ENCODE peak calls at places on chromosomes 13 and 19, in eight cellular contexts. One of them, this sample, is unnamed.

GRCh38 chr13:51997641-51998330 is 13.5 kb downstream of the ATP7B start:
- DNase-seq in mammary epithelial cell: no peak
- DNase-seq in T1000: no peak
- DNase-seq in GM12865: no peak
- DNase-seq in fibroblast of the conjunctiva: no peak
- DNase-seq in endothelial cell: no peak
- DNase-seq in SK-N-SH: no peak
- DNase-seq in dermis microvascular lymphatic vessel endothelial cell: no peak
- DNase-seq in this sample: no peak

GRCh38 chr13:94896238-94896637 is 183.9 kb upstream of the SOX21 start:
- DNase-seq in mammary epithelial cell: no peak
- DNase-seq in T1000: no peak
- DNase-seq in GM12865: no peak
- DNase-seq in fibroblast of the conjunctiva: no peak
- DNase-seq in endothelial cell: no peak
- DNase-seq in SK-N-SH: no peak
- DNase-seq in dermis microvascular lymphatic vessel endothelial cell: no peak
- DNase-seq in this sample: no peak

GRCh38 chr19:2618611-2619010 is 83.9 kb downstream of the GNG7 start:
- DNase-seq in mammary epithelial cell: peak; percentile 77
- DNase-seq in T1000: peak; percentile 56
- DNase-seq in GM12865: peak; percentile 59
- DNase-seq in fibroblast of the conjunctiva: no peak
- DNase-seq in endothelial cell: no peak
- DNase-seq in SK-N-SH: no peak
- DNase-seq in dermis microvascular lymphatic vessel endothelial cell: peak; percentile 63
- DNase-seq in this sample: no peak

GRCh38 chr13:95224064-95224463 is 77.2 kb downstream of the ABCC4 start:
- DNase-seq in mammary epithelial cell: no peak
- DNase-seq in T1000: no peak
- DNase-seq in GM12865: no peak
- DNase-seq in fibroblast of the conjunctiva: no peak
- DNase-seq in endothelial cell: no peak
- DNase-seq in SK-N-SH: no peak
- DNase-seq in dermis microvascular lymphatic vessel endothelial cell: no peak
- DNase-seq in this sample: no peak

GRCh38 chr13:30587231-30587630 is 30.5 kb upstream of the USPL1 start:
- DNase-seq in mammary epithelial cell: no peak
- DNase-seq in T1000: no peak
- DNase-seq in GM12865: no peak
- DNase-seq in fibroblast of the conjunctiva: no peak
- DNase-seq in endothelial cell: no peak
- DNase-seq in SK-N-SH: no peak
- DNase-seq in dermis microvascular lymphatic vessel endothelial cell: no peak
- DNase-seq in this sample: no peak

GRCh38 chr13:50451609-50452008 is 391.9 kb downstream of the DLEU7 start:
- DNase-seq in mammary epithelial cell: no peak
- DNase-seq in T1000: no peak
- DNase-seq in GM12865: no peak
- DNase-seq in fibroblast of the conjunctiva: no peak
- DNase-seq in endothelial cell: no peak
- DNase-seq in SK-N-SH: no peak
- DNase-seq in dermis microvascular lymphatic vessel endothelial cell: no peak
- DNase-seq in this sample: no peak

GRCh38 chr19:56119585-56119978 is 1.5 kb downstream of the ZNF787 start:
- DNase-seq in mammary epithelial cell: peak; percentile 32
- DNase-seq in T1000: no peak
- DNase-seq in GM12865: no peak
- DNase-seq in fibroblast of the conjunctiva: no peak
- DNase-seq in endothelial cell: no peak
- DNase-seq in SK-N-SH: peak; percentile 61
- DNase-seq in dermis microvascular lymphatic vessel endothelial cell: peak; percentile 38
- DNase-seq in this sample: no peak

GRCh38 chr13:99133848-99134247 is 66.8 kb upstream of the UBAC2 start:
- DNase-seq in mammary epithelial cell: no peak
- DNase-seq in T1000: no peak
- DNase-seq in GM12865: no peak
- DNase-seq in fibroblast of the conjunctiva: no peak
- DNase-seq in endothelial cell: no peak
- DNase-seq in SK-N-SH: no peak
- DNase-seq in dermis microvascular lymphatic vessel endothelial cell: no peak
- DNase-seq in this sample: no peak

GRCh38 chr13:33015791-33016323 is 366 bp upstream of the KL start:
- DNase-seq in mammary epithelial cell: no peak
- DNase-seq in T1000: no peak
- DNase-seq in GM12865: peak; percentile 43
- DNase-seq in fibroblast of the conjunctiva: no peak
- DNase-seq in endothelial cell: peak; percentile 59
- DNase-seq in SK-N-SH: no peak
- DNase-seq in dermis microvascular lymphatic vessel endothelial cell: peak; percentile 1
- DNase-seq in this sample: no peak

GRCh38 chr19:10780368-10780767 is 55.6 kb downstream of the TMED1 start:
- DNase-seq in mammary epithelial cell: no peak
- DNase-seq in T1000: no peak
- DNase-seq in GM12865: no peak
- DNase-seq in fibroblast of the conjunctiva: peak; percentile 67
- DNase-seq in endothelial cell: no peak
- DNase-seq in SK-N-SH: no peak
- DNase-seq in dermis microvascular lymphatic vessel endothelial cell: peak; percentile 93
- DNase-seq in this sample: no peak

GRCh38 chr19:57934820-57935665 is at the start of gene ZNF418:
- DNase-seq in mammary epithelial cell: peak; percentile 85
- DNase-seq in T1000: peak; percentile 59
- DNase-seq in GM12865: peak; percentile 77
- DNase-seq in fibroblast of the conjunctiva: peak; percentile 58
- DNase-seq in endothelial cell: peak; percentile 65
- DNase-seq in SK-N-SH: no peak
- DNase-seq in dermis microvascular lymphatic vessel endothelial cell: peak; percentile 82
- DNase-seq in this sample: no peak

GRCh38 chr19:41994521-41994971 is 516 bp upstream of the ATP1A3 start:
- DNase-seq in mammary epithelial cell: no peak
- DNase-seq in T1000: no peak
- DNase-seq in GM12865: no peak
- DNase-seq in fibroblast of the conjunctiva: no peak
- DNase-seq in endothelial cell: no peak
- DNase-seq in SK-N-SH: peak; percentile 79
- DNase-seq in dermis microvascular lymphatic vessel endothelial cell: no peak
- DNase-seq in this sample: no peak

GRCh38 chr13:66657165-66657895 is 572.8 kb downstream of the PCDH9 start:
- DNase-seq in mammary epithelial cell: peak; percentile 97
- DNase-seq in T1000: peak; percentile 60
- DNase-seq in GM12865: no peak
- DNase-seq in fibroblast of the conjunctiva: peak; percentile 89
- DNase-seq in endothelial cell: no peak
- DNase-seq in SK-N-SH: peak; percentile 28
- DNase-seq in dermis microvascular lymphatic vessel endothelial cell: peak; percentile 98
- DNase-seq in this sample: no peak

GRCh38 chr13:50845211-50845610 is 1.7 kb upstream of the DLEU7 start:
- DNase-seq in mammary epithelial cell: no peak
- DNase-seq in T1000: no peak
- DNase-seq in GM12865: no peak
- DNase-seq in fibroblast of the conjunctiva: peak; percentile 2
- DNase-seq in endothelial cell: no peak
- DNase-seq in SK-N-SH: no peak
- DNase-seq in dermis microvascular lymphatic vessel endothelial cell: no peak
- DNase-seq in this sample: no peak

GRCh38 chr13:90510319-90510718 is 837.2 kb upstream of the MIR17HG start:
- DNase-seq in mammary epithelial cell: peak; percentile 5
- DNase-seq in T1000: no peak
- DNase-seq in GM12865: no peak
- DNase-seq in fibroblast of the conjunctiva: no peak
- DNase-seq in endothelial cell: no peak
- DNase-seq in SK-N-SH: no peak
- DNase-seq in dermis microvascular lymphatic vessel endothelial cell: no peak
- DNase-seq in this sample: no peak

GRCh38 chr19:48654299-48655059 is 8.5 kb upstream of the CA11 start:
- DNase-seq in mammary epithelial cell: no peak
- DNase-seq in T1000: no peak
- DNase-seq in GM12865: no peak
- DNase-seq in fibroblast of the conjunctiva: no peak
- DNase-seq in endothelial cell: no peak
- DNase-seq in SK-N-SH: peak; percentile 74
- DNase-seq in dermis microvascular lymphatic vessel endothelial cell: no peak
- DNase-seq in this sample: no peak

GRCh38 chr13:24648983-24649684 is 31.1 kb upstream of the ATP12A start:
- DNase-seq in mammary epithelial cell: peak; percentile 45
- DNase-seq in T1000: no peak
- DNase-seq in GM12865: no peak
- DNase-seq in fibroblast of the conjunctiva: no peak
- DNase-seq in endothelial cell: no peak
- DNase-seq in SK-N-SH: no peak
- DNase-seq in dermis microvascular lymphatic vessel endothelial cell: no peak
- DNase-seq in this sample: no peak

GRCh38 chr13:114313061-114313860 is 1.0 kb upstream of the CHAMP1 start:
- DNase-seq in mammary epithelial cell: no peak
- DNase-seq in T1000: no peak
- DNase-seq in GM12865: peak; percentile 83
- DNase-seq in fibroblast of the conjunctiva: no peak
- DNase-seq in endothelial cell: no peak
- DNase-seq in SK-N-SH: no peak
- DNase-seq in dermis microvascular lymphatic vessel endothelial cell: peak; percentile 73
- DNase-seq in this sample: no peak

GRCh38 chr19:39829702-39830275 is 4.2 kb downstream of the DYRK1B start:
- DNase-seq in mammary epithelial cell: no peak
- DNase-seq in T1000: no peak
- DNase-seq in GM12865: no peak
- DNase-seq in fibroblast of the conjunctiva: no peak
- DNase-seq in endothelial cell: no peak
- DNase-seq in SK-N-SH: no peak
- DNase-seq in dermis microvascular lymphatic vessel endothelial cell: no peak
- DNase-seq in this sample: no peak

GRCh38 chr13:23889598-23890224 is 511 bp upstream of the MIPEP start:
- DNase-seq in mammary epithelial cell: no peak
- DNase-seq in T1000: no peak
- DNase-seq in GM12865: peak; percentile 35
- DNase-seq in fibroblast of the conjunctiva: no peak
- DNase-seq in endothelial cell: no peak
- DNase-seq in SK-N-SH: peak; percentile 41
- DNase-seq in dermis microvascular lymphatic vessel endothelial cell: no peak
- DNase-seq in this sample: no peak

GRCh38 chr19:46056536-46056935 is 15.7 kb upstream of the IGFL4 start:
- DNase-seq in mammary epithelial cell: peak; percentile 96
- DNase-seq in T1000: no peak
- DNase-seq in GM12865: no peak
- DNase-seq in fibroblast of the conjunctiva: no peak
- DNase-seq in endothelial cell: no peak
- DNase-seq in SK-N-SH: no peak
- DNase-seq in dermis microvascular lymphatic vessel endothelial cell: peak; percentile 18
- DNase-seq in this sample: no peak

GRCh38 chr13:41246969-41247750 is 16.2 kb downstream of the MTRF1 start:
- DNase-seq in mammary epithelial cell: no peak
- DNase-seq in T1000: no peak
- DNase-seq in GM12865: no peak
- DNase-seq in fibroblast of the conjunctiva: no peak
- DNase-seq in endothelial cell: no peak
- DNase-seq in SK-N-SH: no peak
- DNase-seq in dermis microvascular lymphatic vessel endothelial cell: no peak
- DNase-seq in this sample: no peak

GRCh38 chr19:38952395-38953165 is 21.8 kb downstream of the MRPS12 start:
- DNase-seq in mammary epithelial cell: no peak
- DNase-seq in T1000: no peak
- DNase-seq in GM12865: peak; percentile 77
- DNase-seq in fibroblast of the conjunctiva: no peak
- DNase-seq in endothelial cell: peak; percentile 53
- DNase-seq in SK-N-SH: no peak
- DNase-seq in dermis microvascular lymphatic vessel endothelial cell: peak; percentile 55
- DNase-seq in this sample: no peak

GRCh38 chr13:66407159-66407558 is 823.0 kb downstream of the PCDH9 start:
- DNase-seq in mammary epithelial cell: no peak
- DNase-seq in T1000: no peak
- DNase-seq in GM12865: no peak
- DNase-seq in fibroblast of the conjunctiva: no peak
- DNase-seq in endothelial cell: no peak
- DNase-seq in SK-N-SH: no peak
- DNase-seq in dermis microvascular lymphatic vessel endothelial cell: no peak
- DNase-seq in this sample: no peak

GRCh38 chr19:22532388-22533310 is 101.5 kb upstream of the ZNF492 start:
- DNase-seq in mammary epithelial cell: no peak
- DNase-seq in T1000: no peak
- DNase-seq in GM12865: no peak
- DNase-seq in fibroblast of the conjunctiva: no peak
- DNase-seq in endothelial cell: no peak
- DNase-seq in SK-N-SH: no peak
- DNase-seq in dermis microvascular lymphatic vessel endothelial cell: no peak
- DNase-seq in this sample: no peak